ENCODE peak calls at places on chromosomes 12 and 14, in seven cellular contexts. One of them, this sample, is unnamed.

GRCh38 chr12:112977139-112977538 is 1.2 kb upstream of the OAS2 start:
- DNase-seq in mucosa of descending colon: no peak
- DNase-seq in GM23338: no peak
- DNase-seq in CD8-positive, alpha-beta T cell: no peak
- DNase-seq in PC-3: no peak
- DNase-seq in cardiac muscle cell: no peak
- DNase-seq in lower lobe of right lung: no peak
- DNase-seq in this sample: no peak

GRCh38 chr12:40172879-40173278 is 51.9 kb upstream of the LRRK2 start:
- DNase-seq in cardiac muscle cell: no peak
- DNase-seq in CD8-positive, alpha-beta T cell: no peak
- DNase-seq in PC-3: no peak
- DNase-seq in mucosa of descending colon: no peak
- DNase-seq in GM23338: no peak
- DNase-seq in lower lobe of right lung: no peak
- DNase-seq in this sample: no peak

GRCh38 chr12:132554857-132555630 is 55.3 kb downstream of the LRCOL1 start:
- DNase-seq in GM23338: peak; percentile 68
- DNase-seq in mucosa of descending colon: peak; percentile 21
- DNase-seq in PC-3: no peak
- DNase-seq in CD8-positive, alpha-beta T cell: no peak
- DNase-seq in cardiac muscle cell: no peak
- DNase-seq in lower lobe of right lung: no peak
- DNase-seq in this sample: no peak

GRCh38 chr12:103310871-103311270 is 184.9 kb downstream of the C12orf42 start:
- DNase-seq in GM23338: no peak
- DNase-seq in cardiac muscle cell: no peak
- DNase-seq in lower lobe of right lung: no peak
- DNase-seq in mucosa of descending colon: no peak
- DNase-seq in CD8-positive, alpha-beta T cell: no peak
- DNase-seq in PC-3: no peak
- DNase-seq in this sample: no peak

GRCh38 chr12:574475-575128 is 88.6 kb downstream of the NINJ2 start:
- DNase-seq in PC-3: no peak
- DNase-seq in GM23338: no peak
- DNase-seq in lower lobe of right lung: no peak
- DNase-seq in CD8-positive, alpha-beta T cell: no peak
- DNase-seq in cardiac muscle cell: no peak
- DNase-seq in mucosa of descending colon: no peak
- DNase-seq in this sample: no peak

GRCh38 chr12:116969615-116970575 is 59.1 kb downstream of the FBXW8 start:
- DNase-seq in CD8-positive, alpha-beta T cell: no peak
- DNase-seq in mucosa of descending colon: peak; percentile 9
- DNase-seq in GM23338: peak; percentile 5
- DNase-seq in cardiac muscle cell: no peak
- DNase-seq in PC-3: no peak
- DNase-seq in lower lobe of right lung: peak; percentile 46
- DNase-seq in this sample: peak; percentile 72

GRCh38 chr14:52299692-52300278 is 14.3 kb upstream of the PTGER2 start:
- DNase-seq in CD8-positive, alpha-beta T cell: no peak
- DNase-seq in PC-3: peak; percentile 80
- DNase-seq in GM23338: peak; percentile 66
- DNase-seq in cardiac muscle cell: peak; percentile 41
- DNase-seq in mucosa of descending colon: peak; percentile 41
- DNase-seq in lower lobe of right lung: no peak
- DNase-seq in this sample: peak; percentile 74

GRCh38 chr12:79927772-79928474 is 7.0 kb downstream of the PPP1R12A start:
- DNase-seq in PC-3: no peak
- DNase-seq in CD8-positive, alpha-beta T cell: peak; percentile 51
- DNase-seq in GM23338: no peak
- DNase-seq in cardiac muscle cell: no peak
- DNase-seq in mucosa of descending colon: peak; percentile 12
- DNase-seq in lower lobe of right lung: no peak
- DNase-seq in this sample: no peak

GRCh38 chr12:130775953-130776856 is 60.1 kb upstream of the RIMBP2 start:
- DNase-seq in CD8-positive, alpha-beta T cell: peak; percentile 43
- DNase-seq in cardiac muscle cell: peak; percentile 84
- DNase-seq in GM23338: peak; percentile 85
- DNase-seq in lower lobe of right lung: no peak
- DNase-seq in PC-3: peak; percentile 88
- DNase-seq in mucosa of descending colon: peak; percentile 36
- DNase-seq in this sample: peak; percentile 90

GRCh38 chr12:39072658-39073057 is 167.3 kb upstream of the CPNE8 start:
- DNase-seq in GM23338: no peak
- DNase-seq in CD8-positive, alpha-beta T cell: no peak
- DNase-seq in lower lobe of right lung: no peak
- DNase-seq in mucosa of descending colon: no peak
- DNase-seq in PC-3: no peak
- DNase-seq in cardiac muscle cell: no peak
- DNase-seq in this sample: no peak

GRCh38 chr12:52204931-52205505 is 13.2 kb upstream of the KRT80 start:
- DNase-seq in cardiac muscle cell: no peak
- DNase-seq in lower lobe of right lung: peak; percentile 36
- DNase-seq in mucosa of descending colon: no peak
- DNase-seq in GM23338: no peak
- DNase-seq in PC-3: no peak
- DNase-seq in CD8-positive, alpha-beta T cell: no peak
- DNase-seq in this sample: no peak

GRCh38 chr14:95487669-95488084 is 28.8 kb downstream of the SYNE3 start:
- DNase-seq in cardiac muscle cell: no peak
- DNase-seq in lower lobe of right lung: no peak
- DNase-seq in GM23338: no peak
- DNase-seq in CD8-positive, alpha-beta T cell: no peak
- DNase-seq in PC-3: no peak
- DNase-seq in mucosa of descending colon: no peak
- DNase-seq in this sample: no peak
- H3K4me3 ChIP-seq in cardiac muscle cell: no peak overlapping the region
- H3K4me3 ChIP-seq in lower lobe of right lung: no peak overlapping the region
- H3K4me3 ChIP-seq in GM23338: no peak overlapping the region
- H3K4me3 ChIP-seq in CD8-positive, alpha-beta T cell: no peak overlapping the region
- H3K4me3 ChIP-seq in PC-3: no peak overlapping the region
- H3K4me3 ChIP-seq in mucosa of descending colon: no peak overlapping the region
- H3K4me3 ChIP-seq in this sample: no peak overlapping the region

GRCh38 chr12:12890815-12891645 is at the start of gene GPRC5A:
- DNase-seq in GM23338: peak; percentile 79
- DNase-seq in CD8-positive, alpha-beta T cell: no peak
- DNase-seq in PC-3: peak; percentile 97
- DNase-seq in lower lobe of right lung: peak; percentile 90
- DNase-seq in mucosa of descending colon: peak; percentile 90
- DNase-seq in cardiac muscle cell: peak; percentile 81
- DNase-seq in this sample: peak; percentile 99
- TF ChIP-seq CTCF in GM23338: peak; percentile 38
- TF ChIP-seq CTCF in CD8-positive, alpha-beta T cell: no peak
- TF ChIP-seq CTCF in PC-3: peak; percentile 50
- TF ChIP-seq CTCF in lower lobe of right lung: peak; percentile 6
- TF ChIP-seq CTCF in mucosa of descending colon: no peak
- TF ChIP-seq CTCF in cardiac muscle cell: peak; percentile 28
- TF ChIP-seq CTCF in this sample: peak; percentile 21

GRCh38 chr12:77830502-77830901 is at the start of gene NAV3:
- DNase-seq in CD8-positive, alpha-beta T cell: no peak
- DNase-seq in lower lobe of right lung: no peak
- DNase-seq in PC-3: no peak
- DNase-seq in mucosa of descending colon: no peak
- DNase-seq in cardiac muscle cell: no peak
- DNase-seq in GM23338: no peak
- DNase-seq in this sample: no peak
- H3K4me3 ChIP-seq in CD8-positive, alpha-beta T cell: no peak within 1 kb of the TSS
- H3K4me3 ChIP-seq in lower lobe of right lung: peak within 1 kb of the TSS; percentile 26
- H3K4me3 ChIP-seq in PC-3: no peak within 1 kb of the TSS
- H3K4me3 ChIP-seq in mucosa of descending colon: no peak within 1 kb of the TSS
- H3K4me3 ChIP-seq in cardiac muscle cell: no peak within 1 kb of the TSS
- H3K4me3 ChIP-seq in GM23338: no peak within 1 kb of the TSS
- H3K4me3 ChIP-seq in this sample: no peak within 1 kb of the TSS

GRCh38 chr14:39324097-39324496 is 90.4 kb downstream of the MIA2 start:
- DNase-seq in cardiac muscle cell: no peak
- DNase-seq in PC-3: no peak
- DNase-seq in mucosa of descending colon: no peak
- DNase-seq in GM23338: no peak
- DNase-seq in CD8-positive, alpha-beta T cell: no peak
- DNase-seq in lower lobe of right lung: no peak
- DNase-seq in this sample: no peak
- TF ChIP-seq CTCF in cardiac muscle cell: no peak
- TF ChIP-seq CTCF in PC-3: no peak
- TF ChIP-seq CTCF in mucosa of descending colon: no peak
- TF ChIP-seq CTCF in GM23338: no peak
- TF ChIP-seq CTCF in CD8-positive, alpha-beta T cell: no peak
- TF ChIP-seq CTCF in lower lobe of right lung: no peak
- TF ChIP-seq CTCF in this sample: no peak

GRCh38 chr12:74985293-74985985 is 224.2 kb downstream of the KCNC2 start:
- DNase-seq in GM23338: no peak
- DNase-seq in lower lobe of right lung: peak; percentile 26
- DNase-seq in CD8-positive, alpha-beta T cell: no peak
- DNase-seq in cardiac muscle cell: no peak
- DNase-seq in mucosa of descending colon: no peak
- DNase-seq in PC-3: no peak
- DNase-seq in this sample: no peak

GRCh38 chr12:74980510-74980909 is 229.1 kb downstream of the KCNC2 start:
- DNase-seq in GM23338: no peak
- DNase-seq in CD8-positive, alpha-beta T cell: no peak
- DNase-seq in cardiac muscle cell: peak; percentile 10
- DNase-seq in lower lobe of right lung: no peak
- DNase-seq in PC-3: peak; percentile 40
- DNase-seq in mucosa of descending colon: peak; percentile 11
- DNase-seq in this sample: no peak

GRCh38 chr12:74984631-74985030 is 225.0 kb downstream of the KCNC2 start:
- DNase-seq in PC-3: no peak
- DNase-seq in lower lobe of right lung: no peak
- DNase-seq in CD8-positive, alpha-beta T cell: no peak
- DNase-seq in cardiac muscle cell: no peak
- DNase-seq in mucosa of descending colon: no peak
- DNase-seq in GM23338: no peak
- DNase-seq in this sample: no peak

GRCh38 chr12:74985986-74986319 is 223.7 kb downstream of the KCNC2 start:
- DNase-seq in cardiac muscle cell: no peak
- DNase-seq in mucosa of descending colon: no peak
- DNase-seq in GM23338: no peak
- DNase-seq in lower lobe of right lung: peak; percentile 25
- DNase-seq in CD8-positive, alpha-beta T cell: no peak
- DNase-seq in PC-3: no peak
- DNase-seq in this sample: no peak

GRCh38 chr12:74983917-74984316 is 225.7 kb downstream of the KCNC2 start:
- DNase-seq in CD8-positive, alpha-beta T cell: no peak
- DNase-seq in mucosa of descending colon: no peak
- DNase-seq in lower lobe of right lung: no peak
- DNase-seq in PC-3: no peak
- DNase-seq in GM23338: no peak
- DNase-seq in cardiac muscle cell: no peak
- DNase-seq in this sample: no peak
- H3K4me3 ChIP-seq in CD8-positive, alpha-beta T cell: no peak overlapping the region
- H3K4me3 ChIP-seq in mucosa of descending colon: no peak overlapping the region
- H3K4me3 ChIP-seq in lower lobe of right lung: no peak overlapping the region
- H3K4me3 ChIP-seq in PC-3: no peak overlapping the region
- H3K4me3 ChIP-seq in GM23338: no peak overlapping the region
- H3K4me3 ChIP-seq in cardiac muscle cell: no peak overlapping the region
- H3K4me3 ChIP-seq in this sample: no peak overlapping the region

DNA sequence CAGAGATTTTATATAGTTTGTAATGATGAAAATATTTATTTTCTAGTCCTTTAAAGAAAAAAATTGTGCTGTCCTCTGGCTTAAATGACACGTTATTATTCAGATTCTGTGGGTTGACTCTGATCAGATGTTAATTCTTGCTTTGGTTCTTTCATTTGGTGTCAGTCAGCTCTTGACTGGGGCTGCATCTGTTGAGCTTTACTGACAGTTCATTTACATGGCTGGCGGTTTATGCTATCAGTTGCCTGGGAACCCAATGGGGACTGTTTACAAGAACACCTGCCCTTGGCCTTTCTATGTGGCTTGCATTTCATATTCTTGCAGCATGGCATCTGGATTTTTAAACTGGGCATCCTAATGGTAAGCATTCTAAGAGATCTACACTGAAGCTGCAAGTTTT is 667.1 kb upstream of the FBXO33 start:
- DNase-seq in mucosa of descending colon: no peak
- DNase-seq in cardiac muscle cell: no peak
- DNase-seq in lower lobe of right lung: no peak
- DNase-seq in PC-3: no peak
- DNase-seq in CD8-positive, alpha-beta T cell: no peak
- DNase-seq in GM23338: peak; percentile 17
- DNase-seq in this sample: no peak
- TF ChIP-seq CTCF in mucosa of descending colon: no peak
- TF ChIP-seq CTCF in cardiac muscle cell: no peak
- TF ChIP-seq CTCF in lower lobe of right lung: no peak
- TF ChIP-seq CTCF in PC-3: no peak
- TF ChIP-seq CTCF in CD8-positive, alpha-beta T cell: no peak
- TF ChIP-seq CTCF in GM23338: no peak
- TF ChIP-seq CTCF in this sample: no peak

DNA sequence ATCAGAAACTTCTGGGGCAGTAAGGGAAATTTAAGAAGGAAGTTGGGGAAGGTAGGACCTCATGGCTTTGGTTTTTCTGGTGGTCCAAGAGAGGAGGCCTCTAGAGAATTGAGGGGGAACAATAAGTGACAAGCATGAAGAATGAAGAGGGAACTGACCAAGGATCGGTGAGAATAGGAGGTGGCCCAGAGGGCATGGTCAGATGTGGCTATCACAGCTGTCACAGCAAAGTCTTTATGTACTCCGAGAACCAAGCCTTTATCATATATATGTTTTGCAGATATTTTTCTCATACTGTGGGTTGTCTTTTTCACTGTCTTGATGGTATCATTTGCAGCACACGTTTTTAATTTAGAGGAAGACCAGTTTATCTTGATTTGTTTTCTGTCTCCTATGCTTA is 64.3 kb downstream of the PPP2R5C start:
- DNase-seq in GM23338: no peak
- DNase-seq in PC-3: no peak
- DNase-seq in mucosa of descending colon: no peak
- DNase-seq in lower lobe of right lung: no peak
- DNase-seq in cardiac muscle cell: no peak
- DNase-seq in CD8-positive, alpha-beta T cell: no peak
- DNase-seq in this sample: no peak
- H3K4me3 ChIP-seq in GM23338: no peak overlapping the region
- H3K4me3 ChIP-seq in PC-3: no peak overlapping the region
- H3K4me3 ChIP-seq in mucosa of descending colon: no peak overlapping the region
- H3K4me3 ChIP-seq in lower lobe of right lung: peak overlapping the region; percentile 34
- H3K4me3 ChIP-seq in cardiac muscle cell: no peak overlapping the region
- H3K4me3 ChIP-seq in CD8-positive, alpha-beta T cell: peak overlapping the region; percentile 61
- H3K4me3 ChIP-seq in this sample: no peak overlapping the region

DNA sequence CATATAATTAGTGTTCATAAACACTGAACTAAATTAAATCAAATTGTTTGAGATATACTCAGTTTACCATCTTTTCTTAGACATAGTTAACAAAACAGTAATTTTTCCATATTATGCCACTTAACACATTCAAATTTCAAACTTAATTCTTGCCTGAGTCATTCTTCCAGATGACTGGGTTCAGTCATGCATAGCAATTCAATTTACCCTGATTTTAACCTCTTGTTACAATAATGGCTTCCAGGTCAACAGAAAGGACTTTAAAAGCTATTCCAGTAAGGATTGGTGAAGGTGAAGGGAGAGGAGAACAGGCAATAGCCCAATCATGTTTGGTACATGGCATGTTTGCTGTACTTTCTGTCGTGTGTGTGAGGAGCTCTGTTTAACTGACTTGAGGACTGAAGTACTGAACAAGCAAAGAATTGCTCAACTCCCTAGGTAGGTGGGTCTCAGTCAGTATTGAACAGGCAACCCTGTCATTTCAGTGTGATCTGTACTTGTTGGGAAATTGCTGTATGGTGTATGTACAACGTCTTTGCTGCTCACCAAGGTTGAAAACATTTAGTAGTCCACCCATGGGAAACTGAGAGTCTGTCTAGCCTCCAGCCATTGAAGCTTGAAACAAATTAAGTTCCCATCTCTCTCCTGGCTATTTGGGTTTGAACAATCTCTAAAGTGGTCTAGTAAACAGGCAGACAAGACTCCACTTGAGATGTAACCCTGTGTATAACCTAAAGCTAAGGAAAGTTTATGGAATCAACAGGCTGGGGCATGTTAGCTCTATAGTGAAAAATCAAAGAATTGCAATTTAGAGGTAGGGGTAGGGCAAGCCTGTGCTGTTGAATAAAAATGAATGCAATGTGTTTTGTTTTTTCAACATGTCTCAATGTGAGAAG is 327.2 kb downstream of the BTG1 start:
- DNase-seq in PC-3: no peak
- DNase-seq in cardiac muscle cell: no peak
- DNase-seq in mucosa of descending colon: no peak
- DNase-seq in GM23338: no peak
- DNase-seq in lower lobe of right lung: no peak
- DNase-seq in CD8-positive, alpha-beta T cell: no peak
- DNase-seq in this sample: peak; percentile 53
- TF ChIP-seq CTCF in PC-3: no peak
- TF ChIP-seq CTCF in cardiac muscle cell: no peak
- TF ChIP-seq CTCF in mucosa of descending colon: no peak
- TF ChIP-seq CTCF in GM23338: no peak
- TF ChIP-seq CTCF in lower lobe of right lung: no peak
- TF ChIP-seq CTCF in CD8-positive, alpha-beta T cell: no peak
- TF ChIP-seq CTCF in this sample: no peak